ENCODE peak calls at places on chromosome 13, in four cellular contexts. Y, O, X and Z are unnamed samples.
A peak's percentile ranks its signal among the peaks of the same experiment; 100 is the strongest.

GRCh38 chr13:33611016-33611805 is 206.7 kb upstream of the RFC3 start:
- DNase-seq in O (no peak), Y (peak; percentile 64), X (peak; percentile 83), Z (no peak)

GRCh38 chr13:80276371-80277289 is 64.3 kb downstream of the SPRY2 start:
- DNase-seq in Y (peak; percentile 23), X (peak; percentile 15), O (no peak), Z (no peak)

GRCh38 chr13:33033361-33033812 is 17.2 kb downstream of the KL start:
- DNase-seq in Y (no peak), X (no peak), O (no peak), Z (no peak)

GRCh38 chr13:96229356-96229755 is 139.4 kb downstream of the HS6ST3 start:
- DNase-seq in O (peak; percentile 21), X (peak; percentile 21), Y (no peak), Z (no peak)

GRCh38 chr13:50650478-50650877 is 193.0 kb downstream of the DLEU7 start:
- DNase-seq in Y (no peak), X (no peak), O (no peak), Z (no peak)

GRCh38 chr13:91017031-91017668 is 330.3 kb upstream of the MIR17HG start:
- DNase-seq in Y (peak; percentile 9), O (peak; percentile 98), X (no peak), Z (peak; percentile 53)

GRCh38 chr13:78610381-78610883 is 7.1 kb upstream of the POU4F1 start:
- DNase-seq in O (no peak), X (no peak), Y (peak; percentile 49), Z (no peak)

GRCh38 chr13:46577656-46578589 is 25.0 kb downstream of the LRCH1 start:
- DNase-seq in X (no peak), Y (peak; percentile 33), O (no peak), Z (no peak)

GRCh38 chr13:104592127-104592526 is 1525.9 kb upstream of the SLC10A2 start:
- DNase-seq in O (no peak), X (no peak), Y (peak; percentile 76), Z (no peak)

GRCh38 chr13:59230484-59231264 is 933.1 kb downstream of the DIAPH3 start:
- DNase-seq in O (no peak), X (no peak), Y (no peak), Z (no peak)

GRCh38 chr13:33723772-33724435 is 94.0 kb upstream of the RFC3 start:
- DNase-seq in Y (peak; percentile 85), O (peak; percentile 6), X (peak; percentile 83), Z (peak; percentile 82)

GRCh38 chr13:94256671-94257070 is 222.8 kb downstream of the DCT start:
- DNase-seq in O (no peak), X (no peak), Y (no peak), Z (no peak)

GRCh38 chr13:94263038-94263437 is 216.4 kb downstream of the DCT start:
- DNase-seq in X (peak; percentile 37), O (no peak), Y (no peak), Z (no peak)

DNA sequence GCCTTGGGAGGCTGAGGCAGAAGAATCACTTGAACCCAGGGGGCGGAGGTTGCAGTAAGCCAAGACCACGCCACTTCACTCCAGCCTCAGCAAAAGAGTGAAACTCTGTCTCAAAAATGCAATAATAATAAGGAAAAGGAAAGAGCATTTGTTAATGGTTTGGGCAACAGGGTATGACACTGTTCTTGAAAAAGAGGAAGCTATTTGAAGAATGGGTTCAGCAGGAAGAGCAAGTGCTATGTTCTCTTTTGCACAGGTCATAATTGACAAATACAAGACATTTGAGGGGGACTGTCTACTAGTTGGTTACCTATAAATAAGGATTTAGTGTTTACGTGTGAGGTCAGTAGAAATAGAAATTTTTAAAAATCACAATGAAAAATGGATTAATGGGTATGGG is 218.3 kb downstream of the DCT start:
- DNase-seq in X (no peak), O (no peak), Y (no peak), Z (no peak)
- TF ChIP-seq SMC3 in X (no peak), O (no peak), Y (no peak), Z (no peak)

GRCh38 chr13:29933401-29933800 is 83.0 kb upstream of the UBL3 start:
- DNase-seq in O (no peak), Y (no peak), X (no peak), Z (no peak)

GRCh38 chr13:29935309-29935981 is 85.0 kb upstream of the UBL3 start:
- DNase-seq in Y (no peak), O (no peak), X (no peak), Z (no peak)

GRCh38 chr13:29936961-29937360 is 86.5 kb upstream of the UBL3 start:
- DNase-seq in Y (no peak), X (no peak), O (no peak), Z (no peak)

GRCh38 chr13:29936051-29936813 is 85.8 kb upstream of the UBL3 start:
- DNase-seq in Y (no peak), X (no peak), O (no peak), Z (no peak)

DNA sequence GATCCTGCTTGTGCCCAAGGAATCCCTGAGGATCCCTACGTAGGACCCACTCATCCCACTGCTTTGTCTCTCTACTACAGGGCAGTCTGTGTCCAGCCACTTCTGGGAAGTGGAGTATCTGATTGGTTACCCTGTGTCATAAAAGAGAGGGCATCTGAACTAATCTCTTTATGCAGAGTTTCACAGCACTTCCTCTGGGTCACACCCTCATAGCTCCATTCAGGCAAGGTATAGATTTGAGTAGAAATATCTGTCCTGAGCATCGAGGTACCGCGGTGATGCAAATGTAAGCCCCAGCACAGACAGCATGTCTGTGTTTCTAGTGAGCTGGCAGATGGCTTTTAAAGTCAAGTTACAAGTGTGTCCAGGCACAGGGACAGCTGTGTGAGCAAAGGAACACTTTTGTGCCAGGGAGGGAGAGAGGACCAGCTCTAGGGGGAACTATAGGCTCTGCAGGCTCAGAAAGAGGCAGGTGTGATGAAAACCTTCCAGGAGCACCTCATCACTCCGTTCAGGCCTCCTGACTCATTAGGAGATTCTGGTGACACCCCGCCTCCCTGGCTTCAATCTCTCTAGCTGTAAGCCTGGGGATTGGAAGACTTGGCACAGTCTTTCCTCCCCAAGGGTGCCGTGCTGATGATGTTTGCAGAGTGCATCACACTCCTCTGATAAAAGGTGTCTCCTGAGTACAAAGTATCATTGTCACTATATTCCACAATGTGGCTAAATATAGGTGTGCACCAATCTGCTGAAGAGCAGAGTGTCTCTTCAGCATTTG is 84.3 kb upstream of the UBL3 start:
- DNase-seq in O (no peak), X (no peak), Y (no peak), Z (no peak)
- H3K27ac ChIP-seq in O (no peak overlapping the region), X (no peak overlapping the region), Y (no peak overlapping the region), Z (no peak overlapping the region)

DNA sequence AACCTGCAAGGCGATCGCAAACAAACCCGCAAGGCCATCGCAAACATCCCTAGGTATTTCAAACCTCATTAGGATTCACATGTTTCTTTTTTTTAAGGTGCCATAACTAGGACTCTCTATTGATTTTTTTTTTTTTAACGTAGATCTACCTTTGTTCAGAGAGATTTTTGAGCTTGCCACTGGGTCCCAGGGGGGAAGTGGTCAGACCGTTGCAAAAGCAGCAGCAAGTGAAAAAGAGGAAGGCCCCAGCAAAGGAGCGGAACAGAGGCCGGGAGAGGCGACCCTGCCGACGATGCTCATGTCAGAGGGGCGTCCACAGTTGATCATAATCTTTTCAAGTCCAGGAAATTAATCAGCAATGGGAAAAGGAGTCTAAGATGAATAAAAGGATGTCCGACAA is 32.7 kb upstream of the FLT1 start:
- DNase-seq in O (no peak), Y (no peak), X (no peak), Z (no peak)
- TF ChIP-seq MAFK in O (no peak), Y (no peak), X (no peak), Z (no peak)

DNA sequence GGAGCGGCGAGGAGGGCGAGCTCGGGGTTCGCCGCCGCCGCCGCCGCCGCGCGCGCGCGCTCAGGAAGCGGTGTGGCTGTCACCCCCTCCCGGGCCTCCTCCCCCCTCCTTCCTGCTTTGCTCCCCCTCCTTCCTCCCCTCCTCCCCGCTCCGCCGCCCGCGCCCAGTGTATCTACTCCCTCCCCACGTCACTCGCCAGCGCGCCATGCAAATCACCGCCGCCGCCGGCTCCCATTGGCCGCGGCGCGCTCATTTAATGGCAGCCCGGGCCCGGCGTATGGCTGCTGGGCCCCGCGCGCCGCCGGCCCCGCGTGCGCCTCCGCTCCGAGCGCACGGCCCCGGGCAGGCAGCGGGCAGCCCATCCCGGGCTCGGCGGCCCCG is 335 bp upstream of the SOX1 start:
- DNase-seq in Y (no peak), O (no peak), X (no peak), Z (no peak)
- TF ChIP-seq SMC3 in Y (no peak), O (no peak), X (no peak), Z (no peak)

GRCh38 chr13:113414335-113414734 is 39.0 kb downstream of the ADPRHL1 start:
- DNase-seq in X (no peak), Y (no peak), O (no peak), Z (no peak)

GRCh38 chr13:113415825-113416224 is 37.5 kb downstream of the ADPRHL1 start:
- DNase-seq in Y (no peak), O (no peak), X (no peak), Z (no peak)

GRCh38 chr13:113413898-113414282 is 39.4 kb downstream of the ADPRHL1 start:
- DNase-seq in Y (no peak), O (no peak), X (no peak), Z (no peak)

GRCh38 chr13:113413178-113413897 is 40.0 kb downstream of the ADPRHL1 start:
- DNase-seq in X (no peak), O (no peak), Y (no peak), Z (no peak)

DNA sequence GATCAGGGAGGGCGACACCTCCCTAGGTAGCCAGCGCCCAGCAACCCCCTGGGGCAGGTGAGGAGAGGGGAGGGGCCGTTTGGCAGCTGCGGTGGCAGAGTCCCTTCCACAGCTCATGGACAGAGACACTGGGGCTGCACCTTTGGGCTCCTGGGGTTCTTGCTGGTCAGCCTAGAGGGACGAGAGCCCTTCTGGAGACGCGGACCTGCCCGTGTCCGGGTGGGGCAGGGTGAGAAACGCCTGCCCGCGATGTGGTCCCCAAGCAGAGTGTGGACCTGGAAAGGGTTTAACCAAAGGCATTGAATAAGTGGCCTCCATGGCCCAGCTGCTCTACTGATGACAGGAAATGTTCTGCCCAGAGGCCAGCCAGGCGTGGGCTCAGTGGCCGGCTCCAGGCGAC is 38.3 kb downstream of the ADPRHL1 start:
- DNase-seq in Y (no peak), X (no peak), O (no peak), Z (no peak)
- H3K27ac ChIP-seq in Y (no peak overlapping the region), X (no peak overlapping the region), O (no peak overlapping the region), Z (no peak overlapping the region)

GRCh38 chr13:84211048-84211447 is 328.8 kb upstream of the SLITRK1 start:
- DNase-seq in X (no peak), O (no peak), Y (no peak), Z (no peak)

GRCh38 chr13:84207509-84207908 is 325.2 kb upstream of the SLITRK1 start:
- DNase-seq in O (no peak), X (no peak), Y (no peak), Z (no peak)

DNA sequence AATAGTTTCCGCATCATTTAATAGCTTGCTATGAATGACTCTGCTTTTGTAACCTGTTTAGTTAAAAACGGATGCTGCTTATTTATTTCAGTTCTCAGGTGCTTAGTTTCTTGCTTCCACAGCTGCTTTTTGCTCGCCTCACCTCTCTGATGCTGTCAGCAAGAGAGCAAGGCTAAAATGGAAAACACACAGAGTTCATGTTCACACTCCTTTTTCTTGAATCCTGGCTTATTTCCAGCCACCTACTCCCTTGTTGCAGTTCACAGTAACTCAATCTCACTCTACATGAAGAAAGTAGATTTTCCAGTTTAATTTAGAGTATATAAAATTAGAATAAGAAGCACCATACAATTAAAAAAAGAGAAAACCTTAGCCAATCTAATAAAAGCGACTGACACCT is 326.0 kb upstream of the SLITRK1 start:
- DNase-seq in X (no peak), Y (no peak), O (no peak), Z (no peak)
- TF ChIP-seq MAFK in X (no peak), Y (no peak), O (no peak), Z (no peak)